ENCODE peak calls at places on chromosomes 5 and 9, in five cellular contexts. One of them, this sample, is unnamed.

GRCh38 chr5:132270706-132271105 is 13.2 kb downstream of the PDLIM4 start:
- DNase-seq in left lung: no peak
- DNase-seq in left ventricle myocardium inferior: no peak
- DNase-seq in PC-9: no peak
- DNase-seq in heart right ventricle: peak; percentile 2
- DNase-seq in this sample: no peak

GRCh38 chr9:106897223-106897622 is 34.3 kb downstream of the ZNF462 start:
- DNase-seq in left ventricle myocardium inferior: no peak
- DNase-seq in left lung: no peak
- DNase-seq in PC-9: no peak
- DNase-seq in heart right ventricle: no peak
- DNase-seq in this sample: no peak

GRCh38 chr9:35162605-35163315 is 951 bp downstream of the UNC13B start:
- DNase-seq in left lung: no peak
- DNase-seq in left ventricle myocardium inferior: no peak
- DNase-seq in PC-9: no peak
- DNase-seq in heart right ventricle: no peak
- DNase-seq in this sample: no peak

GRCh38 chr9:33782395-33783152 is 12.8 kb upstream of the PRSS3 start:
- DNase-seq in left ventricle myocardium inferior: no peak
- DNase-seq in left lung: no peak
- DNase-seq in PC-9: no peak
- DNase-seq in heart right ventricle: no peak
- DNase-seq in this sample: no peak

GRCh38 chr5:34957857-34958690 is 28.7 kb downstream of the DNAJC21 start:
- DNase-seq in left ventricle myocardium inferior: no peak
- DNase-seq in heart right ventricle: no peak
- DNase-seq in left lung: no peak
- DNase-seq in PC-9: no peak
- DNase-seq in this sample: no peak

GRCh38 chr5:78929833-78930232 is 55.3 kb downstream of the ARSB start:
- DNase-seq in PC-9: no peak
- DNase-seq in heart right ventricle: no peak
- DNase-seq in left lung: no peak
- DNase-seq in left ventricle myocardium inferior: no peak
- DNase-seq in this sample: no peak

GRCh38 chr5:158026248-158027031 is 167.5 kb upstream of the CLINT1 start:
- DNase-seq in PC-9: no peak
- DNase-seq in left ventricle myocardium inferior: no peak
- DNase-seq in heart right ventricle: no peak
- DNase-seq in left lung: no peak
- DNase-seq in this sample: peak; percentile 3

GRCh38 chr5:171712616-171713015 is 73.0 kb upstream of the SMIM23 start:
- DNase-seq in heart right ventricle: peak; percentile 3
- DNase-seq in left lung: no peak
- DNase-seq in left ventricle myocardium inferior: no peak
- DNase-seq in PC-9: no peak
- DNase-seq in this sample: no peak

GRCh38 chr5:112491257-112491656 is 72.2 kb upstream of the EPB41L4A start:
- DNase-seq in PC-9: no peak
- DNase-seq in left ventricle myocardium inferior: no peak
- DNase-seq in left lung: no peak
- DNase-seq in heart right ventricle: no peak
- DNase-seq in this sample: no peak

GRCh38 chr9:615756-616155 is 225.7 kb upstream of the DMRT1 start:
- DNase-seq in heart right ventricle: no peak
- DNase-seq in left ventricle myocardium inferior: no peak
- DNase-seq in PC-9: no peak
- DNase-seq in left lung: no peak
- DNase-seq in this sample: no peak

GRCh38 chr9:120603010-120603409 is 23.0 kb upstream of the CDK5RAP2 start:
- DNase-seq in left ventricle myocardium inferior: no peak
- DNase-seq in left lung: no peak
- DNase-seq in PC-9: no peak
- DNase-seq in heart right ventricle: no peak
- DNase-seq in this sample: no peak

GRCh38 chr9:136149853-136150252 is 31.2 kb upstream of the TMEM250 start:
- DNase-seq in PC-9: no peak
- DNase-seq in left lung: peak; percentile 55
- DNase-seq in heart right ventricle: no peak
- DNase-seq in left ventricle myocardium inferior: no peak
- DNase-seq in this sample: no peak

GRCh38 chr5:109388407-109388806 is 21.4 kb downstream of the PJA2 start:
- DNase-seq in left lung: no peak
- DNase-seq in PC-9: no peak
- DNase-seq in left ventricle myocardium inferior: no peak
- DNase-seq in heart right ventricle: no peak
- DNase-seq in this sample: no peak

GRCh38 chr5:109744261-109744660 is 54.5 kb downstream of the MAN2A1 start:
- DNase-seq in PC-9: no peak
- DNase-seq in heart right ventricle: no peak
- DNase-seq in left lung: no peak
- DNase-seq in left ventricle myocardium inferior: no peak
- DNase-seq in this sample: no peak

GRCh38 chr5:125823572-125823971 is 599.6 kb upstream of the GRAMD2B start:
- DNase-seq in left ventricle myocardium inferior: no peak
- DNase-seq in heart right ventricle: no peak
- DNase-seq in left lung: no peak
- DNase-seq in PC-9: no peak
- DNase-seq in this sample: no peak

GRCh38 chr9:99051851-99052250 is 53.1 kb upstream of the TGFBR1 start:
- DNase-seq in left lung: no peak
- DNase-seq in heart right ventricle: no peak
- DNase-seq in left ventricle myocardium inferior: no peak
- DNase-seq in PC-9: no peak
- DNase-seq in this sample: no peak

GRCh38 chr9:100306283-100306682 is 46.5 kb downstream of the TEX10 start:
- DNase-seq in left ventricle myocardium inferior: no peak
- DNase-seq in PC-9: no peak
- DNase-seq in heart right ventricle: no peak
- DNase-seq in left lung: no peak
- DNase-seq in this sample: no peak

GRCh38 chr9:65405253-65405652 is 120.2 kb upstream of the FOXD4L5 start:
- DNase-seq in left lung: no peak
- DNase-seq in left ventricle myocardium inferior: no peak
- DNase-seq in heart right ventricle: no peak
- DNase-seq in PC-9: no peak
- DNase-seq in this sample: no peak

GRCh38 chr5:32753765-32754164 is 42.6 kb downstream of the NPR3 start:
- DNase-seq in left lung: no peak
- DNase-seq in left ventricle myocardium inferior: no peak
- DNase-seq in PC-9: no peak
- DNase-seq in heart right ventricle: no peak
- DNase-seq in this sample: no peak

GRCh38 chr5:168946363-168946762 is 354.6 kb downstream of the SLIT3 start:
- DNase-seq in PC-9: no peak
- DNase-seq in heart right ventricle: peak; percentile 10
- DNase-seq in left ventricle myocardium inferior: no peak
- DNase-seq in left lung: no peak
- DNase-seq in this sample: no peak

GRCh38 chr5:24644757-24645156 is at the start of gene CDH10:
- DNase-seq in left lung: peak; percentile 34
- DNase-seq in PC-9: no peak
- DNase-seq in left ventricle myocardium inferior: no peak
- DNase-seq in heart right ventricle: no peak
- DNase-seq in this sample: no peak

GRCh38 chr9:134570151-134570621 is 71.4 kb upstream of the COL5A1 start:
- DNase-seq in left lung: no peak
- DNase-seq in heart right ventricle: peak; percentile 2
- DNase-seq in PC-9: no peak
- DNase-seq in left ventricle myocardium inferior: peak; percentile 10
- DNase-seq in this sample: peak; percentile 16

GRCh38 chr9:36576866-36577265 is 4.2 kb downstream of the MELK start:
- DNase-seq in left ventricle myocardium inferior: no peak
- DNase-seq in left lung: no peak
- DNase-seq in PC-9: no peak
- DNase-seq in heart right ventricle: no peak
- DNase-seq in this sample: no peak

GRCh38 chr5:159619826-159620225 is 289.5 kb upstream of the IL12B start:
- DNase-seq in PC-9: no peak
- DNase-seq in left lung: no peak
- DNase-seq in left ventricle myocardium inferior: no peak
- DNase-seq in heart right ventricle: no peak
- DNase-seq in this sample: no peak

GRCh38 chr9:137053944-137054931 is at the start of gene ENTPD2:
- DNase-seq in PC-9: peak; percentile 51
- DNase-seq in left ventricle myocardium inferior: no peak
- DNase-seq in heart right ventricle: no peak
- DNase-seq in left lung: peak; percentile 90
- DNase-seq in this sample: no peak

GRCh38 chr5:139863855-139864558 is 68.4 kb downstream of the PSD2 start:
- DNase-seq in left ventricle myocardium inferior: peak; percentile 62
- DNase-seq in PC-9: no peak
- DNase-seq in heart right ventricle: peak; percentile 65
- DNase-seq in left lung: peak; percentile 63
- DNase-seq in this sample: peak; percentile 52

DNA sequence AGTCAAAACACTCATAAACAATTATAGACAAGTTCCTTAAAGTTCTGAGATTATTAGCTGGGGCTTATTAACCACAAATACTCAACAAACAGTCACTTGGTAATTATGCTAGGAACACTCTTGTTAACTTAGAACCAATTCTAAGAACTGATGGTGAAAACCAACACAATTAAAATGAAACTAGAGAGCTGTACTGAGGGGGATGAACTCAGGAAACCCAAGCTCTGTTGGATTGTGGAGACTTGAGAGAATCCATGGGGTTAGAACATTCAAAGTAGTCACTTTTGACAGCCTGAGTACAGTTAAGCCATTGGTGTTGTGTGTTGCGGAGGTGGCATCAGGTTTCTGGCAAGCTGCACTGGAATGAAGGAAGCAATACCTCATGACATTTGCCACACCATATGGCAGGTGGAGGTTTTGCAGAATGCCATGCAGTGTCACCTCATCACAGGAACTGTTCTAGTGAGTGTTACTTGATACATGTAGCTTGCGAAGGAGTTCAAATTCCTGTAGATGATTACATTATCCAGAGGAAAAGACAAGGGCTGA is 480.9 kb upstream of the CD180 start:
- DNase-seq in PC-9: no peak
- DNase-seq in left lung: no peak
- DNase-seq in heart right ventricle: no peak
- DNase-seq in left ventricle myocardium inferior: no peak
- DNase-seq in this sample: peak; percentile 96
- TF ChIP-seq CTCF in PC-9: no peak
- TF ChIP-seq CTCF in left lung: no peak
- TF ChIP-seq CTCF in heart right ventricle: no peak
- TF ChIP-seq CTCF in left ventricle myocardium inferior: no peak
- TF ChIP-seq CTCF in this sample: no peak

DNA sequence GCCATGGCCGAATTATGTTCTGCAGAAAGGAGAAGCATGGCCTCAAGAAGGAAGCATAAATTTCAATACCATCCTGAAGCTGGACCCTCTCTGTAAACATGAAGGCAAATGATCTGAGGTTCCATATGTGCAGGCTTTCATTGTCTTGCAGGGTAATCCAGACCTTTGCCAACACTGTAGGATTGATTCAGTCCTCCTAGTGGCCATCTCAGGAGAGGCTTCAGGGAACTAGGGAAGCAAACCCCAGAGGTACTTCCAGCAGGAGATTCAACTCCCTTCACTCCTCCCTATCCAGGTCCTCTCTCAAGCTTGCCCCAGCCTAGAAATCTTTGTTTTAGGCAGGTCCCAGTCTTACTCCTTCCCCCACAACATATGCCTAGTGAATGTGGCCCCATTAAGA is 99.3 kb upstream of the HCN1 start:
- DNase-seq in left ventricle myocardium inferior: no peak
- DNase-seq in PC-9: no peak
- DNase-seq in left lung: no peak
- DNase-seq in heart right ventricle: no peak
- DNase-seq in this sample: no peak
- TF ChIP-seq CTCF in left ventricle myocardium inferior: no peak
- TF ChIP-seq CTCF in PC-9: no peak
- TF ChIP-seq CTCF in left lung: no peak
- TF ChIP-seq CTCF in heart right ventricle: no peak
- TF ChIP-seq CTCF in this sample: no peak

DNA sequence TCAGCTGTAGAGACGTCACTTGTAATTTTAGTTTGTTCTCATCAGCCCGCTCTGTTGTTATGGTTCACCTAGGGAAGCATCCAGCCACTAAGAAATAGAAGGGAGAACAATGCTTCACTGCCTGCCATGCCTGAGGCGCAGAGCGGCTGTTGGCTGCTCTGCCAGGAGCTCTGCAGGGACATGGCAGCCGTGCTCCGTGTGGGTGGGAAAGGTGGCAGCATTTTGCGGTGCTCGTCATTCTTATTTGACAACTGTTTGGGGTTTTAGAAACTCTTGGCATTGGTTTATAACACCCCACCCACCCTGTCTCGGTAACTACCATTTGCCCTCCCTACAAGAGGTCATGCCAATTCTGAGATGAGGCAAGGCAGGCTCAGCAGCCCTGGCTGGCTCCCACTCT is 287.8 kb upstream of the ANKRD55 start:
- DNase-seq in heart right ventricle: no peak
- DNase-seq in left ventricle myocardium inferior: no peak
- DNase-seq in left lung: no peak
- DNase-seq in PC-9: no peak
- DNase-seq in this sample: no peak
- TF ChIP-seq CTCF in heart right ventricle: no peak
- TF ChIP-seq CTCF in left ventricle myocardium inferior: no peak
- TF ChIP-seq CTCF in left lung: no peak
- TF ChIP-seq CTCF in PC-9: no peak
- TF ChIP-seq CTCF in this sample: no peak

GRCh38 chr5:91177085-91177484 is 206.0 kb downstream of the ARRDC3 start:
- DNase-seq in heart right ventricle: no peak
- DNase-seq in left ventricle myocardium inferior: no peak
- DNase-seq in left lung: no peak
- DNase-seq in PC-9: no peak
- DNase-seq in this sample: no peak
- TF ChIP-seq CTCF in heart right ventricle: no peak
- TF ChIP-seq CTCF in left ventricle myocardium inferior: no peak
- TF ChIP-seq CTCF in left lung: no peak
- TF ChIP-seq CTCF in PC-9: no peak
- TF ChIP-seq CTCF in this sample: no peak

DNA sequence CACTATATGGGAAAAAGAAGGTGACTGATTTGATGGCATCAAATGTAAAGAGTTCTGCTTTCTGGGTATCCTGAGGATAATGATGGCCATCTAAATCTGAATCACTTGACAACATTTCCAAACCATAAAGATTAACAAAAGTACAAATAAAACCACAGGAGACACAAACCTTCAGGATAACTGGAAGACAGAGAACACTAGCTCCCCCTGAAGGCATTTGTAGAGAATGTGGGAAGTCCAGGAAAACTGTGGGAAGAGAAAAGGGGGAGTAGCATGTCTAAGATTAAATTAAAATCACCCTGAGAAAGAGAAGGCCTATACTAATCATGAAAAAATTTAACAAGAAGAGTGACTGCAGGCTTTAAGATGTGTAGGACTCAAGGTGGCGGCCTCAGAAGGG is 116.2 kb downstream of the PRELID2 start:
- DNase-seq in left lung: no peak
- DNase-seq in heart right ventricle: no peak
- DNase-seq in left ventricle myocardium inferior: no peak
- DNase-seq in PC-9: no peak
- DNase-seq in this sample: no peak
- TF ChIP-seq CTCF in left lung: no peak
- TF ChIP-seq CTCF in heart right ventricle: no peak
- TF ChIP-seq CTCF in left ventricle myocardium inferior: peak; percentile 9
- TF ChIP-seq CTCF in PC-9: peak; percentile 55
- TF ChIP-seq CTCF in this sample: no peak

GRCh38 chr5:15286659-15287058 is 213.3 kb upstream of the FBXL7 start:
- DNase-seq in left lung: no peak
- DNase-seq in heart right ventricle: peak; percentile 13
- DNase-seq in PC-9: no peak
- DNase-seq in left ventricle myocardium inferior: no peak
- DNase-seq in this sample: no peak
- TF ChIP-seq CTCF in left lung: no peak
- TF ChIP-seq CTCF in heart right ventricle: peak; percentile 35
- TF ChIP-seq CTCF in PC-9: no peak
- TF ChIP-seq CTCF in left ventricle myocardium inferior: peak; percentile 50
- TF ChIP-seq CTCF in this sample: no peak